ENCODE peak calls at places on chromosomes 4 and X, in five cellular contexts. One of them, this sample, is unnamed.

GRCh38 chr4:81799371-81799770 is 327.7 kb upstream of the RASGEF1B start:
- DNase-seq in kidney epithelial cell: no peak
- DNase-seq in spleen: no peak
- DNase-seq in endodermal cell: no peak
- DNase-seq in brain microvascular endothelial cell: no peak
- DNase-seq in this sample: no peak

GRCh38 chr4:134691915-134692314 is 490.3 kb upstream of the PABPC4L start:
- DNase-seq in kidney epithelial cell: no peak
- DNase-seq in spleen: no peak
- DNase-seq in endodermal cell: no peak
- DNase-seq in brain microvascular endothelial cell: peak
- DNase-seq in this sample: no peak

GRCh38 chrX:153909024-153909979 is 4.8 kb downstream of the AVPR2 start:
- DNase-seq in kidney epithelial cell: no peak
- DNase-seq in spleen: peak
- DNase-seq in endodermal cell: peak
- DNase-seq in brain microvascular endothelial cell: no peak
- DNase-seq in this sample: no peak

GRCh38 chr4:169059294-169060201 is 49.5 kb upstream of the CBR4 start:
- DNase-seq in kidney epithelial cell: no peak
- DNase-seq in spleen: no peak
- DNase-seq in endodermal cell: no peak
- DNase-seq in brain microvascular endothelial cell: no peak
- DNase-seq in this sample: peak

GRCh38 chr4:32010221-32010620 is 1290.1 kb downstream of the PCDH7 start:
- DNase-seq in kidney epithelial cell: no peak
- DNase-seq in spleen: no peak
- DNase-seq in endodermal cell: peak
- DNase-seq in brain microvascular endothelial cell: peak
- DNase-seq in this sample: no peak

GRCh38 chr4:3733195-3733594 is 33.0 kb upstream of the ADRA2C start:
- DNase-seq in kidney epithelial cell: no peak
- DNase-seq in spleen: no peak
- DNase-seq in endodermal cell: no peak
- DNase-seq in brain microvascular endothelial cell: no peak
- DNase-seq in this sample: no peak

GRCh38 chr4:98642991-98643426 is 15.4 kb downstream of the TSPAN5 start:
- DNase-seq in kidney epithelial cell: no peak
- DNase-seq in spleen: no peak
- DNase-seq in endodermal cell: no peak
- DNase-seq in brain microvascular endothelial cell: peak
- DNase-seq in this sample: no peak

GRCh38 chr4:25172964-25173917 is 13.0 kb upstream of the SEPSECS start:
- DNase-seq in kidney epithelial cell: peak
- DNase-seq in spleen: no peak
- DNase-seq in endodermal cell: no peak
- DNase-seq in brain microvascular endothelial cell: peak
- DNase-seq in this sample: peak

GRCh38 chrX:45264865-45265264 is 64.2 kb upstream of the DIPK2B start:
- DNase-seq in kidney epithelial cell: no peak
- DNase-seq in spleen: no peak
- DNase-seq in endodermal cell: no peak
- DNase-seq in brain microvascular endothelial cell: no peak
- DNase-seq in this sample: no peak

GRCh38 chrX:9604111-9604907 is 139.5 kb downstream of the TBL1X start:
- DNase-seq in kidney epithelial cell: peak
- DNase-seq in spleen: no peak
- DNase-seq in endodermal cell: no peak
- DNase-seq in brain microvascular endothelial cell: no peak
- DNase-seq in this sample: peak

GRCh38 chrX:69093960-69094935 is 71.0 kb downstream of the PJA1 start:
- DNase-seq in kidney epithelial cell: no peak
- DNase-seq in spleen: peak
- DNase-seq in endodermal cell: peak
- DNase-seq in brain microvascular endothelial cell: peak
- DNase-seq in this sample: peak